ENCODE peak calls at places on chromosomes 2 and 18, in four cellular contexts. One of them, this sample, is unnamed.

GRCh38 chr2:164735309-164735919 is 106.2 kb downstream of the COBLL1 start:
- DNase-seq in HepG2: no peak
- DNase-seq in GM12878: no peak
- DNase-seq in K562: no peak
- DNase-seq in this sample: no peak

GRCh38 chr2:74821177-74822124 is 12.5 kb upstream of the HK2 start:
- DNase-seq in GM12878: no peak
- DNase-seq in HepG2: peak
- DNase-seq in K562: no peak
- DNase-seq in this sample: no peak

GRCh38 chr2:173307287-173307686 is 47.4 kb upstream of the CDCA7 start:
- DNase-seq in HepG2: no peak
- DNase-seq in K562: no peak
- DNase-seq in GM12878: peak
- DNase-seq in this sample: no peak

GRCh38 chr2:200155652-200156051 is 150.8 kb upstream of the SPATS2L start:
- DNase-seq in GM12878: no peak
- DNase-seq in K562: no peak
- DNase-seq in HepG2: no peak
- DNase-seq in this sample: no peak

GRCh38 chr2:134301099-134301970 is 47.5 kb downstream of the MGAT5 start:
- DNase-seq in HepG2: no peak
- DNase-seq in GM12878: no peak
- DNase-seq in K562: no peak
- DNase-seq in this sample: no peak

GRCh38 chr2:181810823-181811695 is 80.5 kb upstream of the ITPRID2 start:
- DNase-seq in HepG2: peak
- DNase-seq in GM12878: no peak
- DNase-seq in K562: peak
- DNase-seq in this sample: no peak

GRCh38 chr2:211144078-211144477 is 587.7 kb downstream of the CPS1 start:
- DNase-seq in K562: no peak
- DNase-seq in GM12878: no peak
- DNase-seq in HepG2: no peak
- DNase-seq in this sample: no peak

GRCh38 chr2:218745559-218746469 is 35.2 kb downstream of the TTLL4 start:
- DNase-seq in HepG2: peak
- DNase-seq in K562: no peak
- DNase-seq in GM12878: no peak
- DNase-seq in this sample: no peak

GRCh38 chr2:119744335-119744939 is 15.3 kb upstream of the PTPN4 start:
- DNase-seq in GM12878: no peak
- DNase-seq in HepG2: peak
- DNase-seq in K562: no peak
- DNase-seq in this sample: no peak

GRCh38 chr2:109375656-109376055 is 238.1 kb downstream of the SEPTIN10 start:
- DNase-seq in GM12878: no peak
- DNase-seq in K562: no peak
- DNase-seq in HepG2: no peak
- DNase-seq in this sample: peak

GRCh38 chr18:58694720-58695468 is 23.6 kb downstream of the MALT1 start:
- DNase-seq in HepG2: no peak
- DNase-seq in GM12878: no peak
- DNase-seq in K562: peak
- DNase-seq in this sample: no peak

GRCh38 chr2:169637620-169638019 is 53.5 kb downstream of the PPIG start:
- DNase-seq in GM12878: no peak
- DNase-seq in K562: no peak
- DNase-seq in HepG2: peak
- DNase-seq in this sample: no peak

GRCh38 chr18:68362907-68363306 is 352.0 kb downstream of the TMX3 start:
- DNase-seq in GM12878: no peak
- DNase-seq in HepG2: no peak
- DNase-seq in K562: no peak
- DNase-seq in this sample: no peak

GRCh38 chr2:174176898-174177297 is 71.4 kb downstream of the OLA1 start:
- DNase-seq in HepG2: no peak
- DNase-seq in K562: no peak
- DNase-seq in GM12878: no peak
- DNase-seq in this sample: no peak

GRCh38 chr2:216426938-216427337 is 14.7 kb downstream of the SMARCAL1 start:
- DNase-seq in GM12878: no peak
- DNase-seq in K562: no peak
- DNase-seq in HepG2: no peak
- DNase-seq in this sample: no peak

GRCh38 chr2:54704688-54705605 is 18.5 kb upstream of the EML6 start:
- DNase-seq in K562: peak
- DNase-seq in HepG2: peak
- DNase-seq in GM12878: no peak
- DNase-seq in this sample: no peak

GRCh38 chr18:3998698-3999333 is 456.3 kb downstream of the DLGAP1 start:
- DNase-seq in K562: peak
- DNase-seq in GM12878: no peak
- DNase-seq in HepG2: peak
- DNase-seq in this sample: no peak

GRCh38 chr2:6780765-6781274 is 84.9 kb downstream of the CMPK2 start:
- DNase-seq in GM12878: peak
- DNase-seq in K562: no peak
- DNase-seq in HepG2: no peak
- DNase-seq in this sample: no peak

GRCh38 chr2:120508581-120509041 is 162.7 kb downstream of the INHBB start:
- DNase-seq in K562: no peak
- DNase-seq in GM12878: no peak
- DNase-seq in HepG2: no peak
- DNase-seq in this sample: no peak

GRCh38 chr2:222622900-222623299 is 33.0 kb downstream of the FARSB start:
- DNase-seq in K562: no peak
- DNase-seq in GM12878: no peak
- DNase-seq in HepG2: no peak
- DNase-seq in this sample: no peak

GRCh38 chr2:107411267-107411666 is 415.4 kb upstream of the RGPD4 start:
- DNase-seq in K562: no peak
- DNase-seq in HepG2: no peak
- DNase-seq in GM12878: no peak
- DNase-seq in this sample: no peak

GRCh38 chr2:107412981-107413380 is 413.7 kb upstream of the RGPD4 start:
- DNase-seq in HepG2: no peak
- DNase-seq in GM12878: no peak
- DNase-seq in K562: no peak
- DNase-seq in this sample: no peak

GRCh38 chr2:107414376-107414775 is 412.3 kb upstream of the RGPD4 start:
- DNase-seq in HepG2: no peak
- DNase-seq in K562: no peak
- DNase-seq in GM12878: no peak
- DNase-seq in this sample: no peak

GRCh38 chr2:107407974-107408373 is 418.7 kb upstream of the RGPD4 start:
- DNase-seq in HepG2: no peak
- DNase-seq in K562: no peak
- DNase-seq in GM12878: no peak
- DNase-seq in this sample: no peak

DNA sequence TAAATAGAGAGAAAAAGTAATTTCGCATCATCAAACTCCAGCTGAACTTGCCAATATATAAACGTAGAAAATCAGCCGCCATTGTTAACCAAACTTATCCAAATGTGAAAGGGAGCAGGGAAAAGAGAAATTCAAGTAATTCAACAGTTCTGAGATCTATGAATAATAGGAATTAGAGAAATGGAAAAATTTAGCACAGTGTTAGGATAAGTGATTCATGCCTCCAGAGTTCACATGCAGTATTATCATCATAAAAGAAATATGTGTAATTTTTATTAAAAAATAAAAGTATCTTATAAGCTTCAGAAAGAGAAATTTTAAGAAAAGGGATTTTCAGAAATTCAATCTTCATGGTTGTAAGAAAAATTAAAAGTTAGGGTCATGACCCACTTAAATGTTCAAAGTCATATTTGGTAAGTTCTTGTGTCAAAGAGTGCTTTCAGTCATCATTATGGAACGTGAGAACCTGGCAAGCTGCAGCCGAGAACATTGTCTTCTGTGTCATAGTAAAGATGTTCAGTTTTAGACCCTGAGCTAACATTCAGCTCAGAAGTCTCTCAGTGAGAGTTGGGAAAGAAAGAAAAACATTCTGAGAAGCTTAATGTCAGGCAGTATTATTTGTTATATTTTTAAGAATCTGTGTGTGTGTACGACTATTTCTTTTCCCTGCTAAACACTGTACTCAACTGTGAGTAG is 414.3 kb upstream of the RGPD4 start:
- DNase-seq in K562: no peak
- DNase-seq in HepG2: no peak
- DNase-seq in GM12878: no peak
- DNase-seq in this sample: no peak
- H3K9ac ChIP-seq in K562: no peak
- H3K9ac ChIP-seq in HepG2: no peak
- H3K9ac ChIP-seq in GM12878: no peak
- H3K9ac ChIP-seq in this sample: no peak

GRCh38 chr2:234467289-234467688 is 29.6 kb downstream of the ARL4C start:
- DNase-seq in GM12878: no peak
- DNase-seq in HepG2: no peak
- DNase-seq in K562: no peak
- DNase-seq in this sample: no peak
- TF ChIP-seq CBX5 in GM12878: no peak
- TF ChIP-seq CBX5 in HepG2: no peak
- TF ChIP-seq CBX5 in K562: no peak
- TF ChIP-seq CBX5 in this sample: no peak

DNA sequence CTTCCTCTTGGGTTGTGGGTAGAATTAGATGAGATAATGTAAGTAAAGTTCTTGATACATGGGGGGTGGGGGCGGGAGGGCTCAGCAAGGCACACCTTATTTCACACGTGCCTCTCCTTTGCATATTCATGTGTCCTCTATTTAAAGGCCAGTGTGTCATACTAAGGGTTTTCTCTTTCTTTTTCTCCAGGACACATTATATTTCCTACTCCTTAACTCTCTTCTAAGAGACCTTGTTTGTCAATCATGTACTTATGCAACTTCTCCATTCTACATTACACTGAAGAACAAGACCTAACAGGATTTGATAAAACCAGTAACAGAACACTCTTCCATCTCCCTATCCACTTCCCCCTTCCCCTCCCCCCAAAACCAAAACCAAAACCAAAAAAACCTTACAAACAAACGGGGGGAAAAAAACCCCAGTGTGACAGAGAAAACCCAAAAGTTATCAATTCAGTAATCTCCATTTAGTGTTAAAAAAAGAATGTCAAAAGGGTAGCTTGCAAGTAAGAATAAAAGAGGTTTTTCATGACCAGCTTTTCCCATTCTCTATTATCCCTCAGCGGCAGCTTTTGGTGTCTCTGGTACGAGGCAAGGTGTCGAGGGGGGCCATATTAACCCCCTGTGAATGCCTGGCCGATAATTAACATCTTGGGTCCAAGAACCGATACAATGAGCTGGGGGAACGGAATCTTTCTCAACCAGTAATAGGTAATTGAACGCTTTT is 190.9 kb upstream of the TCF4 start:
- DNase-seq in GM12878: no peak
- DNase-seq in HepG2: no peak
- DNase-seq in K562: no peak
- DNase-seq in this sample: no peak
- H3K9ac ChIP-seq in GM12878: no peak
- H3K9ac ChIP-seq in HepG2: no peak
- H3K9ac ChIP-seq in K562: no peak
- H3K9ac ChIP-seq in this sample: no peak

DNA sequence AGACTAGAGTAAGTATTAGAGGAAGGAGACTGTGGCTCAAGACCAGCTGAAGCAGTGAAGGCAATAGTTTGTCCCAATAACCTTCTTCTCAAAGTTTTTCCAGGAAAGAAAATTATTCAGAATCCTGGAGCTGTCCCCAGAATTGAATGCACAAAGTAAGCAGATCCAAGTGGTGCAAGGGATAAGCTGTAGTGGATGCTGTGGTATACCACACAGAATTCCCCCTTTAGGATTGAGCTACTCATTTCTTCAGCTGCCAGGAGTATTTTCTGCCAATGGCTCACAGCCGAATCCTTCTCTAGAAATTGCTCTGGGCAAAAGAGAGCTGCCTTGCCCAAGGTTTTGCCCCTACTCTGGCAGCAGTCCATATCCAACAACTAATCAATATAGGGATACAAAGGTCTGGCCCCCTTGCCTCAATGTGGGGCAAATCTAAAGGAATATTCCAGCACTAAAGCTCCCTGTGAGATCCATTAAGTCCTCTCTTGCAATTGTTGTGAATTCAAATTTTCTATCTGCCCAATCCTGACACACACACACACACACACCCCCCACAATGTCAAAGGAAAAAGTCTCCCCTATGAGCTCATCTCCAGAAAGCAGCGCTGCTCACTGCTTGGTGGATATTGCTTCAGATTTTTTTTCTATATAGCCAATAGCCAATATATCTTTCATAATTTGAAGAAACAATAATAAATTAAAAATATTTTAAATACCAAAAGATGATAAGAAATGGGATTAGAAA is 18.4 kb upstream of the TCF7L1 start:
- DNase-seq in GM12878: no peak
- DNase-seq in HepG2: no peak
- DNase-seq in K562: no peak
- DNase-seq in this sample: no peak
- TF ChIP-seq CBX5 in GM12878: no peak
- TF ChIP-seq CBX5 in HepG2: no peak
- TF ChIP-seq CBX5 in K562: no peak
- TF ChIP-seq CBX5 in this sample: no peak

GRCh38 chr2:101111262-101111838 is 39.8 kb downstream of the TBC1D8 start:
- DNase-seq in HepG2: no peak
- DNase-seq in GM12878: no peak
- DNase-seq in K562: no peak
- DNase-seq in this sample: no peak

GRCh38 chr2:101114268-101114783 is 36.9 kb downstream of the TBC1D8 start:
- DNase-seq in K562: no peak
- DNase-seq in GM12878: no peak
- DNase-seq in HepG2: no peak
- DNase-seq in this sample: no peak

GRCh38 chr2:101113441-101114267 is 37.5 kb downstream of the TBC1D8 start:
- DNase-seq in HepG2: peak
- DNase-seq in K562: no peak
- DNase-seq in GM12878: no peak
- DNase-seq in this sample: peak

GRCh38 chr2:101111917-101112771 is 39.0 kb downstream of the TBC1D8 start:
- DNase-seq in GM12878: no peak
- DNase-seq in K562: no peak
- DNase-seq in HepG2: peak
- DNase-seq in this sample: no peak

DNA sequence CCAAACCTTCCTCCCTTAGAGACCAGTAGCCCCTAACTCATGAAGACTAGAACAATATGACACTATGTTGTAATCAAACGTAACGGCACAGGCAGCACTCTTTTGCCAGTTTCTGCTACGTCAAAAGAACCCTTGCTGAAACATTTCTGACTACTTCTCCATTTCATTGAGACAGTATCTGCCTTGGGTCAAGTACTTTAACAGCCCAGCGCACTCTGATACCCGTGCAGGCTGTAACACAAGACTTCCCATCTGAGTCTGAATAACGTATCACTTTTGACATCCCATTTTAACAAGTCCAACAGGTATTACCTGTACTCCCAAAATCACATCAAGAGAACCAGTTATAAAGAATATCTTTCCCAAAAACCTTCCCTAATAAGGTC is 38.4 kb downstream of the TBC1D8 start:
- DNase-seq in HepG2: no peak
- DNase-seq in GM12878: no peak
- DNase-seq in K562: no peak
- DNase-seq in this sample: no peak
- H3K9ac ChIP-seq in HepG2: no peak
- H3K9ac ChIP-seq in GM12878: no peak
- H3K9ac ChIP-seq in K562: no peak
- H3K9ac ChIP-seq in this sample: no peak

This sample was measured in H1.